ENCODE peak calls at places on chromosomes 5 and 9, in eight cellular contexts. One of them, this sample, is unnamed.

GRCh38 chr9:131732061-131732526 is 7.8 kb downstream of the RAPGEF1 start:
- DNase-seq in psoas muscle: peak; percentile 46
- DNase-seq in mesendoderm: no peak
- DNase-seq in left ventricle myocardium superior: no peak
- DNase-seq in A673: no peak
- DNase-seq in HT-29: no peak
- DNase-seq in iPS-NIHi11: no peak
- DNase-seq in NB4: peak; percentile 20
- DNase-seq in this sample: peak; percentile 39

GRCh38 chr9:87498046-87498815 is 564 bp downstream of the DAPK1 start:
- DNase-seq in psoas muscle: peak; percentile 42
- DNase-seq in mesendoderm: peak; percentile 88
- DNase-seq in left ventricle myocardium superior: peak; percentile 63
- DNase-seq in A673: peak; percentile 72
- DNase-seq in HT-29: peak; percentile 71
- DNase-seq in iPS-NIHi11: peak; percentile 75
- DNase-seq in NB4: no peak
- DNase-seq in this sample: peak; percentile 43

GRCh38 chr9:133842174-133842573 is 104.0 kb upstream of the SARDH start:
- DNase-seq in psoas muscle: peak; percentile 40
- DNase-seq in mesendoderm: peak; percentile 48
- DNase-seq in left ventricle myocardium superior: peak; percentile 27
- DNase-seq in A673: no peak
- DNase-seq in HT-29: peak; percentile 53
- DNase-seq in iPS-NIHi11: peak; percentile 88
- DNase-seq in NB4: no peak
- DNase-seq in this sample: peak; percentile 67

GRCh38 chr5:138645778-138646575 is 70.8 kb upstream of the HSPA9 start:
- DNase-seq in psoas muscle: no peak
- DNase-seq in mesendoderm: no peak
- DNase-seq in left ventricle myocardium superior: no peak
- DNase-seq in A673: no peak
- DNase-seq in HT-29: no peak
- DNase-seq in iPS-NIHi11: no peak
- DNase-seq in NB4: no peak
- DNase-seq in this sample: peak; percentile 54

GRCh38 chr5:174699131-174699530 is 25.3 kb upstream of the MSX2 start:
- DNase-seq in psoas muscle: no peak
- DNase-seq in mesendoderm: no peak
- DNase-seq in left ventricle myocardium superior: no peak
- DNase-seq in A673: no peak
- DNase-seq in HT-29: no peak
- DNase-seq in iPS-NIHi11: no peak
- DNase-seq in NB4: no peak
- DNase-seq in this sample: peak; percentile 54

GRCh38 chr9:133640580-133641395 is 4.6 kb downstream of the DBH start:
- DNase-seq in psoas muscle: no peak
- DNase-seq in mesendoderm: no peak
- DNase-seq in left ventricle myocardium superior: peak; percentile 5
- DNase-seq in A673: no peak
- DNase-seq in HT-29: no peak
- DNase-seq in iPS-NIHi11: no peak
- DNase-seq in NB4: no peak
- DNase-seq in this sample: peak; percentile 33

GRCh38 chr9:8733096-8733954 is 933.7 kb upstream of the DMAC1 start:
- DNase-seq in psoas muscle: peak; percentile 30
- DNase-seq in mesendoderm: peak; percentile 62
- DNase-seq in left ventricle myocardium superior: peak; percentile 74
- DNase-seq in A673: peak; percentile 98
- DNase-seq in HT-29: no peak
- DNase-seq in iPS-NIHi11: peak; percentile 47
- DNase-seq in NB4: no peak
- DNase-seq in this sample: peak; percentile 100

GRCh38 chr9:91126761-91127420 is 234.8 kb downstream of the AUH start:
- DNase-seq in psoas muscle: no peak
- DNase-seq in mesendoderm: no peak
- DNase-seq in left ventricle myocardium superior: no peak
- DNase-seq in A673: no peak
- DNase-seq in HT-29: no peak
- DNase-seq in iPS-NIHi11: no peak
- DNase-seq in NB4: no peak
- DNase-seq in this sample: no peak

GRCh38 chr5:174491761-174492350 is 232.5 kb upstream of the MSX2 start:
- DNase-seq in psoas muscle: no peak
- DNase-seq in mesendoderm: no peak
- DNase-seq in left ventricle myocardium superior: no peak
- DNase-seq in A673: no peak
- DNase-seq in HT-29: no peak
- DNase-seq in iPS-NIHi11: no peak
- DNase-seq in NB4: no peak
- DNase-seq in this sample: peak; percentile 49

GRCh38 chr9:21392270-21392669 is 7.1 kb upstream of the IFNA2 start:
- DNase-seq in psoas muscle: no peak
- DNase-seq in mesendoderm: peak; percentile 86
- DNase-seq in left ventricle myocardium superior: no peak
- DNase-seq in A673: peak; percentile 22
- DNase-seq in HT-29: peak; percentile 81
- DNase-seq in iPS-NIHi11: peak; percentile 22
- DNase-seq in NB4: peak; percentile 65
- DNase-seq in this sample: peak; percentile 41

GRCh38 chr5:154580422-154580821 is 102.4 kb upstream of the HAND1 start:
- DNase-seq in psoas muscle: no peak
- DNase-seq in mesendoderm: no peak
- DNase-seq in left ventricle myocardium superior: no peak
- DNase-seq in A673: no peak
- DNase-seq in HT-29: no peak
- DNase-seq in iPS-NIHi11: no peak
- DNase-seq in NB4: no peak
- DNase-seq in this sample: peak; percentile 50

GRCh38 chr5:137761560-137761959 is 7.4 kb upstream of the HNRNPA0 start:
- DNase-seq in psoas muscle: no peak
- DNase-seq in mesendoderm: no peak
- DNase-seq in left ventricle myocardium superior: no peak
- DNase-seq in A673: no peak
- DNase-seq in HT-29: no peak
- DNase-seq in iPS-NIHi11: no peak
- DNase-seq in NB4: no peak
- DNase-seq in this sample: peak; percentile 28

GRCh38 chr9:99873531-99873930 is 32.9 kb upstream of the STX17 start:
- DNase-seq in psoas muscle: no peak
- DNase-seq in mesendoderm: no peak
- DNase-seq in left ventricle myocardium superior: no peak
- DNase-seq in A673: no peak
- DNase-seq in HT-29: no peak
- DNase-seq in iPS-NIHi11: no peak
- DNase-seq in NB4: no peak
- DNase-seq in this sample: no peak

GRCh38 chr5:4911646-4912403 is 228.3 kb upstream of the ADAMTS16 start:
- DNase-seq in psoas muscle: no peak
- DNase-seq in mesendoderm: no peak
- DNase-seq in left ventricle myocardium superior: no peak
- DNase-seq in A673: no peak
- DNase-seq in HT-29: no peak
- DNase-seq in iPS-NIHi11: no peak
- DNase-seq in NB4: no peak
- DNase-seq in this sample: no peak

GRCh38 chr9:127231666-127232065 is 32.9 kb upstream of the GARNL3 start:
- DNase-seq in psoas muscle: no peak
- DNase-seq in mesendoderm: no peak
- DNase-seq in left ventricle myocardium superior: no peak
- DNase-seq in A673: no peak
- DNase-seq in HT-29: no peak
- DNase-seq in iPS-NIHi11: no peak
- DNase-seq in NB4: no peak
- DNase-seq in this sample: no peak

GRCh38 chr9:88011005-88011766 is 36.9 kb upstream of the CDK20 start:
- DNase-seq in psoas muscle: no peak
- DNase-seq in mesendoderm: peak; percentile 22
- DNase-seq in left ventricle myocardium superior: no peak
- DNase-seq in A673: peak; percentile 49
- DNase-seq in HT-29: peak; percentile 10
- DNase-seq in iPS-NIHi11: peak; percentile 38
- DNase-seq in NB4: no peak
- DNase-seq in this sample: no peak

GRCh38 chr5:89994266-89994665 is 415.3 kb downstream of the CETN3 start:
- DNase-seq in psoas muscle: no peak
- DNase-seq in mesendoderm: no peak
- DNase-seq in left ventricle myocardium superior: no peak
- DNase-seq in A673: no peak
- DNase-seq in HT-29: no peak
- DNase-seq in iPS-NIHi11: no peak
- DNase-seq in NB4: no peak
- DNase-seq in this sample: no peak

GRCh38 chr9:137431416-137431931 is 8.3 kb downstream of the NOXA1 start:
- DNase-seq in psoas muscle: peak; percentile 9
- DNase-seq in mesendoderm: no peak
- DNase-seq in left ventricle myocardium superior: peak; percentile 19
- DNase-seq in A673: no peak
- DNase-seq in HT-29: no peak
- DNase-seq in iPS-NIHi11: no peak
- DNase-seq in NB4: no peak
- DNase-seq in this sample: no peak

GRCh38 chr5:150606476-150606875 is 34.0 kb upstream of the SYNPO start:
- DNase-seq in psoas muscle: no peak
- DNase-seq in mesendoderm: no peak
- DNase-seq in left ventricle myocardium superior: no peak
- DNase-seq in A673: no peak
- DNase-seq in HT-29: no peak
- DNase-seq in iPS-NIHi11: no peak
- DNase-seq in NB4: no peak
- DNase-seq in this sample: no peak

GRCh38 chr5:26625099-26625498 is 413.3 kb downstream of the CDH9 start:
- DNase-seq in psoas muscle: no peak
- DNase-seq in mesendoderm: no peak
- DNase-seq in left ventricle myocardium superior: no peak
- DNase-seq in A673: no peak
- DNase-seq in HT-29: no peak
- DNase-seq in iPS-NIHi11: no peak
- DNase-seq in NB4: no peak
- DNase-seq in this sample: peak; percentile 42

GRCh38 chr9:84411647-84412267 is 71.2 kb upstream of the SLC28A3 start:
- DNase-seq in psoas muscle: no peak
- DNase-seq in mesendoderm: no peak
- DNase-seq in left ventricle myocardium superior: no peak
- DNase-seq in A673: no peak
- DNase-seq in HT-29: no peak
- DNase-seq in iPS-NIHi11: no peak
- DNase-seq in NB4: no peak
- DNase-seq in this sample: no peak

GRCh38 chr9:96279927-96280326 is 22.0 kb downstream of the HSD17B3 start:
- DNase-seq in psoas muscle: no peak
- DNase-seq in mesendoderm: peak; percentile 87
- DNase-seq in left ventricle myocardium superior: no peak
- DNase-seq in A673: no peak
- DNase-seq in HT-29: peak; percentile 73
- DNase-seq in iPS-NIHi11: peak; percentile 38
- DNase-seq in NB4: no peak
- DNase-seq in this sample: no peak

GRCh38 chr5:32504923-32505596 is 60.5 kb upstream of the ZFR start:
- DNase-seq in psoas muscle: peak; percentile 52
- DNase-seq in mesendoderm: no peak
- DNase-seq in left ventricle myocardium superior: peak; percentile 71
- DNase-seq in A673: peak; percentile 89
- DNase-seq in HT-29: no peak
- DNase-seq in iPS-NIHi11: peak; percentile 46
- DNase-seq in NB4: peak; percentile 70
- DNase-seq in this sample: peak; percentile 97

GRCh38 chr5:1541662-1542008 is 17.9 kb upstream of the LPCAT1 start:
- DNase-seq in psoas muscle: no peak
- DNase-seq in mesendoderm: no peak
- DNase-seq in left ventricle myocardium superior: no peak
- DNase-seq in A673: no peak
- DNase-seq in HT-29: no peak
- DNase-seq in iPS-NIHi11: no peak
- DNase-seq in NB4: no peak
- DNase-seq in this sample: no peak

GRCh38 chr9:108702681-108703080 is 153.1 kb downstream of the ACTL7B start:
- DNase-seq in psoas muscle: no peak
- DNase-seq in mesendoderm: no peak
- DNase-seq in left ventricle myocardium superior: no peak
- DNase-seq in A673: no peak
- DNase-seq in HT-29: no peak
- DNase-seq in iPS-NIHi11: no peak
- DNase-seq in NB4: no peak
- DNase-seq in this sample: no peak

GRCh38 chr5:167694562-167694961 is 596.9 kb upstream of the WWC1 start:
- DNase-seq in psoas muscle: no peak
- DNase-seq in mesendoderm: no peak
- DNase-seq in left ventricle myocardium superior: no peak
- DNase-seq in A673: peak; percentile 61
- DNase-seq in HT-29: no peak
- DNase-seq in iPS-NIHi11: no peak
- DNase-seq in NB4: no peak
- DNase-seq in this sample: no peak

GRCh38 chr9:35110327-35110758 is 5.3 kb downstream of the ATOSB start:
- DNase-seq in psoas muscle: peak; percentile 57
- DNase-seq in mesendoderm: no peak
- DNase-seq in left ventricle myocardium superior: no peak
- DNase-seq in A673: peak; percentile 31
- DNase-seq in HT-29: peak; percentile 50
- DNase-seq in iPS-NIHi11: no peak
- DNase-seq in NB4: peak; percentile 39
- DNase-seq in this sample: peak; percentile 34

GRCh38 chr9:79952401-79952800 is 380.6 kb downstream of the TLE4 start:
- DNase-seq in psoas muscle: no peak
- DNase-seq in mesendoderm: no peak
- DNase-seq in left ventricle myocardium superior: no peak
- DNase-seq in A673: no peak
- DNase-seq in HT-29: no peak
- DNase-seq in iPS-NIHi11: no peak
- DNase-seq in NB4: no peak
- DNase-seq in this sample: no peak

GRCh38 chr9:16333697-16334096 is 536.8 kb downstream of the BNC2 start:
- DNase-seq in psoas muscle: no peak
- DNase-seq in mesendoderm: no peak
- DNase-seq in left ventricle myocardium superior: no peak
- DNase-seq in A673: no peak
- DNase-seq in HT-29: no peak
- DNase-seq in iPS-NIHi11: no peak
- DNase-seq in NB4: no peak
- DNase-seq in this sample: no peak

GRCh38 chr9:5493597-5494511 is 16.5 kb upstream of the PDCD1LG2 start:
- DNase-seq in psoas muscle: no peak
- DNase-seq in mesendoderm: no peak
- DNase-seq in left ventricle myocardium superior: no peak
- DNase-seq in A673: no peak
- DNase-seq in HT-29: no peak
- DNase-seq in iPS-NIHi11: no peak
- DNase-seq in NB4: peak; percentile 72
- DNase-seq in this sample: no peak

GRCh38 chr9:73553295-73553694 is 401.6 kb downstream of the ANXA1 start:
- DNase-seq in psoas muscle: no peak
- DNase-seq in mesendoderm: no peak
- DNase-seq in left ventricle myocardium superior: no peak
- DNase-seq in A673: no peak
- DNase-seq in HT-29: no peak
- DNase-seq in iPS-NIHi11: no peak
- DNase-seq in NB4: no peak
- DNase-seq in this sample: no peak

GRCh38 chr9:120723547-120723946 is 9.3 kb upstream of the MEGF9 start:
- DNase-seq in psoas muscle: no peak
- DNase-seq in mesendoderm: no peak
- DNase-seq in left ventricle myocardium superior: no peak
- DNase-seq in A673: no peak
- DNase-seq in HT-29: no peak
- DNase-seq in iPS-NIHi11: no peak
- DNase-seq in NB4: no peak
- DNase-seq in this sample: no peak

GRCh38 chr9:35035851-35036701 is 36.3 kb downstream of the VCP start:
- DNase-seq in psoas muscle: peak; percentile 51
- DNase-seq in mesendoderm: no peak
- DNase-seq in left ventricle myocardium superior: peak; percentile 78
- DNase-seq in A673: peak; percentile 78
- DNase-seq in HT-29: no peak
- DNase-seq in iPS-NIHi11: no peak
- DNase-seq in NB4: no peak
- DNase-seq in this sample: no peak

GRCh38 chr5:142097681-142098080 is 10.9 kb upstream of the NDFIP1 start:
- DNase-seq in psoas muscle: no peak
- DNase-seq in mesendoderm: peak; percentile 10
- DNase-seq in left ventricle myocardium superior: no peak
- DNase-seq in A673: no peak
- DNase-seq in HT-29: no peak
- DNase-seq in iPS-NIHi11: no peak
- DNase-seq in NB4: peak; percentile 6
- DNase-seq in this sample: no peak

This sample was measured in NCI-H69.